ENCODE peak calls at places on chromosome 3, in four cellular contexts. A is activated CD8-positive, alpha-beta memory T cell treated with anti-CD3 and anti-CD28 coated beads for 24 hours; Q is AG09309; C is GM23248. N is an unnamed sample.

GRCh38 chr3:41997702-41998551 is 36.0 kb upstream of the ULK4 start:
- DNase-seq in Q (no peak), C (no peak), A (no peak), N (no peak)

GRCh38 chr3:13424111-13424844 is 4.2 kb upstream of the NUP210 start:
- DNase-seq in Q (no peak), C (no peak), A (no peak), N (no peak)

GRCh38 chr3:144229237-144229830 is 257.7 kb downstream of the DIPK2A start:
- DNase-seq in C (no peak), A (no peak), Q (no peak), N (no peak)

GRCh38 chr3:36992806-36993325 is at the start of gene EPM2AIP1:
- DNase-seq in C (peak), A (peak), Q (no peak), N (no peak)

GRCh38 chr3:11624161-11624560 is 19.6 kb downstream of the VGLL4 start:
- DNase-seq in Q (no peak), C (peak), A (peak), N (no peak)

GRCh38 chr3:126110431-126111125 is 26.7 kb upstream of the SLC41A3 start:
- DNase-seq in C (no peak), A (peak), Q (no peak), N (no peak)

GRCh38 chr3:52253314-52254260 is 8.0 kb downstream of the PPM1M start:
- DNase-seq in C (peak), Q (no peak), A (peak), N (no peak)

GRCh38 chr3:47365213-47366153 is 15.3 kb upstream of the PTPN23 start:
- DNase-seq in C (peak), Q (peak), A (no peak), N (peak)

GRCh38 chr3:125166581-125166980 is 46.0 kb downstream of the SLC12A8 start:
- DNase-seq in A (no peak), C (peak), Q (no peak), N (no peak)

GRCh38 chr3:171088984-171089754 is 62.6 kb upstream of the SLC2A2 start:
- DNase-seq in Q (peak), A (no peak), C (peak), N (peak)

GRCh38 chr3:179100652-179101051 is 29.0 kb upstream of the ZMAT3 start:
- DNase-seq in C (peak), Q (no peak), A (no peak), N (no peak)

GRCh38 chr3:39383190-39383912 is at the start of gene SLC25A38:
- DNase-seq in Q (peak), C (peak), A (peak), N (peak)

GRCh38 chr3:87924485-87924884 is 134.3 kb downstream of the CGGBP1 start:
- DNase-seq in Q (no peak), A (no peak), C (peak), N (no peak)

GRCh38 chr3:57261929-57262328 is 30.6 kb downstream of the ASB14 start:
- DNase-seq in Q (no peak), A (no peak), C (no peak), N (no peak)

GRCh38 chr3:38115645-38116427 is 21.1 kb downstream of the ACAA1 start:
- DNase-seq in C (no peak), A (peak), Q (no peak), N (no peak)

GRCh38 chr3:196207833-196208607 is 3.2 kb downstream of the ZDHHC19 start:
- DNase-seq in Q (no peak), A (peak), C (peak), N (no peak)

GRCh38 chr3:31562525-31562924 is 29.8 kb downstream of the STT3B start:
- DNase-seq in Q (no peak), A (no peak), C (no peak), N (no peak)

GRCh38 chr3:84586427-84586826 is 372.4 kb upstream of the CADM2 start:
- DNase-seq in C (no peak), A (no peak), Q (no peak), N (no peak)

GRCh38 chr3:193982258-193982659 is 153.7 kb upstream of the HES1 start:
- DNase-seq in C (peak), A (no peak), Q (no peak), N (peak)

GRCh38 chr3:160200328-160200727 is 24.9 kb upstream of the C3orf80 start:
- DNase-seq in C (no peak), A (no peak), Q (no peak), N (no peak)

GRCh38 chr3:30511524-30512278 is 94.7 kb upstream of the TGFBR2 start:
- DNase-seq in C (peak), A (no peak), Q (peak), N (peak)

GRCh38 chr3:191502583-191502982 is 41.6 kb downstream of the PYDC2 start:
- DNase-seq in Q (no peak), C (no peak), A (no peak), N (no peak)

GRCh38 chr3:40869939-40870338 is 329.4 kb upstream of the CTNNB1 start:
- DNase-seq in C (no peak), A (no peak), Q (no peak), N (no peak)

GRCh38 chr3:126529585-126530170 is 5.7 kb downstream of the CHST13 start:
- DNase-seq in C (no peak), Q (no peak), A (no peak), N (no peak)

GRCh38 chr3:47949979-47950378 is 66.2 kb downstream of the MAP4 start:
- DNase-seq in C (no peak), A (no peak), Q (no peak), N (no peak)

GRCh38 chr3:57234613-57235575 is 7.4 kb downstream of the APPL1 start:
- DNase-seq in C (no peak), A (no peak), Q (no peak), N (no peak)

GRCh38 chr3:4976109-4976508 is 3.1 kb upstream of the BHLHE40 start:
- DNase-seq in A (no peak), Q (no peak), C (peak), N (no peak)

GRCh38 chr3:141523615-141524375 is 37.0 kb downstream of the RASA2 start:
- DNase-seq in A (no peak), Q (no peak), C (peak), N (no peak)

GRCh38 chr3:62876064-62876463 is 848 bp upstream of the CADPS start:
- DNase-seq in C (peak), Q (no peak), A (no peak), N (peak)

GRCh38 chr3:42745776-42746454 is 27.1 kb downstream of the CCDC13 start:
- DNase-seq in Q (no peak), C (no peak), A (peak), N (no peak)

GRCh38 chr3:53822331-53822741 is 23.9 kb downstream of the CHDH start:
- DNase-seq in C (no peak), A (no peak), Q (no peak), N (no peak)

GRCh38 chr3:66442254-66443249 is 58.3 kb downstream of the LRIG1 start:
- DNase-seq in A (no peak), C (peak), Q (peak), N (no peak)

GRCh38 chr3:58034738-58035511 is 26.7 kb downstream of the FLNB start:
- DNase-seq in C (no peak), A (peak), Q (no peak), N (no peak)

GRCh38 chr3:133854971-133855370 is 40.7 kb downstream of the RAB6B start:
- DNase-seq in C (no peak), Q (no peak), A (no peak), N (no peak)

GRCh38 chr3:108804437-108804836 is 18.1 kb upstream of the TRAT1 start:
- DNase-seq in C (no peak), Q (no peak), A (no peak), N (no peak)